ENCODE peak calls at places on chromosomes 16 and 17, in nine cellular contexts. Z is T-helper 2 cell; X is NCI-H460; D is activated CD4-positive, alpha-beta T cell treated with anti-CD3 and anti-CD28 coated beads for 1 hour; A is NCI-H1417; H is OCI-M1; K is activated naive CD4-positive, alpha-beta T cell treated with anti-CD3 and anti-CD28 coated beads, Interleukin-2, amount 50 U/mL, for 16 hours; E is HEK293T; M is neural crest cell. S is an unnamed sample.
A peak's percentile ranks its signal among the peaks of the same experiment; 100 is the strongest.

GRCh38 chr17:9842057-9842758 is 16.5 kb downstream of the GLP2R start:
- DNase-seq in H (no peak), Z (no peak), X (peak; percentile 93), D (no peak), K (no peak), M (no peak), A (no peak), E (no peak), S (no peak)

GRCh38 chr16:67537270-67537635 is 8.6 kb downstream of the RIPOR1 start:
- DNase-seq in A (no peak), H (no peak), X (no peak), Z (peak; percentile 41), E (no peak), M (peak; percentile 33), D (peak; percentile 39), K (peak; percentile 60), S (peak; percentile 75)

GRCh38 chr17:83201206-83202001 is 122.0 kb downstream of the METRNL start:
- DNase-seq in Z (no peak), A (no peak), X (no peak), K (peak; percentile 8), D (no peak), H (no peak), M (no peak), E (no peak), S (no peak)

GRCh38 chr16:47386201-47386718 is 74.6 kb downstream of the ITFG1 start:
- DNase-seq in K (no peak), E (no peak), D (no peak), Z (no peak), A (no peak), H (no peak), X (no peak), M (no peak), S (no peak)

GRCh38 chr17:63191610-63192009 is 225.6 kb downstream of the TANC2 start:
- DNase-seq in K (no peak), X (no peak), M (no peak), D (no peak), Z (no peak), H (no peak), A (no peak), E (no peak), S (no peak)

GRCh38 chr16:48101069-48101674 is 54.6 kb downstream of the ABCC12 start:
- DNase-seq in Z (peak; percentile 39), A (no peak), D (no peak), H (no peak), K (no peak), E (no peak), M (no peak), X (no peak), S (no peak)

GRCh38 chr16:85835956-85836705 is 36.6 kb downstream of the COX4I1 start:
- DNase-seq in H (no peak), M (no peak), Z (no peak), E (no peak), K (no peak), A (no peak), X (no peak), D (no peak), S (no peak)

GRCh38 chr16:74449470-74449869 is 28.2 kb upstream of the CLEC18B start:
- DNase-seq in K (no peak), E (no peak), D (no peak), M (no peak), H (no peak), Z (no peak), X (no peak), A (no peak), S (no peak)

GRCh38 chr17:15109608-15110007 is 155.5 kb downstream of the PMP22 start:
- DNase-seq in D (no peak), A (no peak), E (no peak), Z (no peak), X (no peak), H (no peak), M (no peak), K (no peak), S (no peak)

GRCh38 chr16:14389359-14389758 is 240.7 kb downstream of the PARN start:
- DNase-seq in Z (no peak), K (no peak), M (no peak), X (no peak), A (no peak), E (no peak), D (no peak), H (no peak), S (no peak)

GRCh38 chr17:27520571-27521185 is 64.4 kb downstream of the KSR1 start:
- DNase-seq in A (no peak), E (no peak), D (no peak), X (no peak), H (no peak), M (peak; percentile 45), Z (no peak), K (no peak), S (no peak)

GRCh38 chr16:81394416-81394815 is 50.2 kb upstream of the CMIP start:
- DNase-seq in Z (no peak), X (no peak), A (no peak), K (no peak), D (no peak), M (no peak), H (no peak), E (no peak), S (no peak)

GRCh38 chr17:71759422-71760060 is 361.3 kb upstream of the SOX9 start:
- DNase-seq in X (no peak), Z (no peak), K (no peak), H (peak; percentile 24), M (no peak), E (no peak), A (no peak), D (no peak), S (no peak)

GRCh38 chr17:8125947-8126305 is 2.0 kb upstream of the HES7 start:
- DNase-seq in K (no peak), M (peak; percentile 12), Z (no peak), X (no peak), D (no peak), E (no peak), A (peak; percentile 61), H (peak; percentile 73), S (no peak)

GRCh38 chr17:71709974-71710373 is 410.8 kb upstream of the SOX9 start:
- DNase-seq in D (no peak), H (no peak), K (no peak), X (no peak), E (no peak), A (peak; percentile 55), Z (no peak), M (no peak), S (no peak)

GRCh38 chr17:9512323-9513168 is 63.1 kb downstream of the STX8 start:
- DNase-seq in H (peak; percentile 60), Z (no peak), E (no peak), K (no peak), M (no peak), X (peak; percentile 16), D (no peak), A (no peak), S (no peak)

GRCh38 chr17:49546546-49547535 is 28.8 kb upstream of the NXPH3 start:
- DNase-seq in E (no peak), A (no peak), H (no peak), Z (no peak), K (no peak), M (no peak), X (no peak), D (no peak), S (no peak)

GRCh38 chr17:29238133-29238850 is 8.4 kb upstream of the CRYBA1 start:
- DNase-seq in X (no peak), H (no peak), A (no peak), E (no peak), Z (no peak), K (no peak), M (no peak), D (no peak), S (no peak)

GRCh38 chr17:36598951-36599401 is 2.4 kb upstream of the MRM1 start:
- DNase-seq in M (no peak), X (no peak), E (no peak), A (no peak), K (no peak), D (no peak), Z (no peak), H (no peak), S (no peak)

GRCh38 chr16:19574625-19575024 is 19.1 kb downstream of the VPS35L start:
- DNase-seq in A (no peak), K (no peak), H (no peak), E (no peak), X (no peak), M (no peak), Z (no peak), D (no peak), S (no peak)

GRCh38 chr16:11629071-11630030 is 38.9 kb upstream of the SNN start:
- DNase-seq in E (no peak), K (peak; percentile 20), H (no peak), A (no peak), X (no peak), D (no peak), Z (no peak), M (no peak), S (no peak)

GRCh38 chr16:65229191-65229662 is 107.4 kb upstream of the CDH11 start:
- DNase-seq in M (no peak), H (no peak), K (no peak), A (no peak), D (no peak), X (peak; percentile 100), Z (no peak), E (no peak), S (no peak)

GRCh38 chr16:65069090-65069489 is 52.8 kb downstream of the CDH11 start:
- DNase-seq in D (no peak), K (no peak), A (no peak), Z (no peak), H (no peak), X (peak; percentile 71), M (no peak), E (no peak), S (no peak)